ENCODE peak calls at places on chromosomes 3 and 15, in six cellular contexts. One of them, this sample, is unnamed.

GRCh38 chr3:184872200-184872599 is 60.2 kb downstream of the VPS8 start:
- DNase-seq in bronchial epithelial cell: no peak
- DNase-seq in AG10803: peak; percentile 12
- DNase-seq in body of pancreas: no peak
- DNase-seq in BJ: no peak
- DNase-seq in neural progenitor cell: no peak
- DNase-seq in this sample: no peak

GRCh38 chr3:41900265-41900664 is 61.6 kb downstream of the ULK4 start:
- DNase-seq in bronchial epithelial cell: peak; percentile 20
- DNase-seq in AG10803: peak; percentile 25
- DNase-seq in body of pancreas: no peak
- DNase-seq in BJ: no peak
- DNase-seq in neural progenitor cell: peak; percentile 16
- DNase-seq in this sample: no peak

GRCh38 chr3:69011331-69011730 is 2.2 kb downstream of the EOGT start:
- DNase-seq in bronchial epithelial cell: peak; percentile 21
- DNase-seq in AG10803: peak; percentile 38
- DNase-seq in body of pancreas: no peak
- DNase-seq in BJ: no peak
- DNase-seq in neural progenitor cell: no peak
- DNase-seq in this sample: no peak

GRCh38 chr3:114809668-114810413 is 337.2 kb downstream of the ZBTB20 start:
- DNase-seq in bronchial epithelial cell: no peak
- DNase-seq in AG10803: no peak
- DNase-seq in body of pancreas: no peak
- DNase-seq in BJ: no peak
- DNase-seq in neural progenitor cell: no peak
- DNase-seq in this sample: no peak

GRCh38 chr15:41774873-41775417 is 661 bp downstream of the MAPKBP1 start:
- DNase-seq in bronchial epithelial cell: peak; percentile 25
- DNase-seq in AG10803: no peak
- DNase-seq in body of pancreas: no peak
- DNase-seq in BJ: no peak
- DNase-seq in neural progenitor cell: no peak
- DNase-seq in this sample: no peak

GRCh38 chr3:81789686-81790085 is 28.2 kb upstream of the GBE1 start:
- DNase-seq in bronchial epithelial cell: no peak
- DNase-seq in AG10803: no peak
- DNase-seq in body of pancreas: no peak
- DNase-seq in BJ: no peak
- DNase-seq in neural progenitor cell: no peak
- DNase-seq in this sample: no peak

GRCh38 chr3:112126501-112126900 is 6.5 kb downstream of the GCSAM start:
- DNase-seq in bronchial epithelial cell: no peak
- DNase-seq in AG10803: peak; percentile 25
- DNase-seq in body of pancreas: no peak
- DNase-seq in BJ: no peak
- DNase-seq in neural progenitor cell: peak; percentile 79
- DNase-seq in this sample: no peak

GRCh38 chr3:39208463-39209055 is 16.2 kb upstream of the XIRP1 start:
- DNase-seq in bronchial epithelial cell: peak; percentile 58
- DNase-seq in AG10803: peak; percentile 63
- DNase-seq in body of pancreas: peak; percentile 69
- DNase-seq in BJ: no peak
- DNase-seq in neural progenitor cell: peak; percentile 76
- DNase-seq in this sample: peak; percentile 24

GRCh38 chr3:157160652-157161480 is 919 bp upstream of the CCNL1 start:
- DNase-seq in bronchial epithelial cell: peak; percentile 93
- DNase-seq in AG10803: peak; percentile 96
- DNase-seq in body of pancreas: peak; percentile 83
- DNase-seq in BJ: peak; percentile 77
- DNase-seq in neural progenitor cell: peak; percentile 64
- DNase-seq in this sample: peak; percentile 84

GRCh38 chr15:89068325-89068784 is 19.9 kb upstream of the ABHD2 start:
- DNase-seq in bronchial epithelial cell: peak; percentile 89
- DNase-seq in AG10803: peak; percentile 97
- DNase-seq in body of pancreas: peak; percentile 20
- DNase-seq in BJ: peak; percentile 79
- DNase-seq in neural progenitor cell: no peak
- DNase-seq in this sample: peak; percentile 86

GRCh38 chr15:89071471-89071870 is 16.8 kb upstream of the ABHD2 start:
- DNase-seq in bronchial epithelial cell: peak; percentile 43
- DNase-seq in AG10803: no peak
- DNase-seq in body of pancreas: no peak
- DNase-seq in BJ: no peak
- DNase-seq in neural progenitor cell: no peak
- DNase-seq in this sample: no peak

GRCh38 chr15:89066280-89066679 is 22.0 kb upstream of the ABHD2 start:
- DNase-seq in bronchial epithelial cell: no peak
- DNase-seq in AG10803: no peak
- DNase-seq in body of pancreas: no peak
- DNase-seq in BJ: no peak
- DNase-seq in neural progenitor cell: no peak
- DNase-seq in this sample: no peak

GRCh38 chr15:89070197-89071124 is 17.8 kb upstream of the ABHD2 start:
- DNase-seq in bronchial epithelial cell: no peak
- DNase-seq in AG10803: no peak
- DNase-seq in body of pancreas: no peak
- DNase-seq in BJ: no peak
- DNase-seq in neural progenitor cell: no peak
- DNase-seq in this sample: no peak

GRCh38 chr15:89067751-89068150 is 20.5 kb upstream of the ABHD2 start:
- DNase-seq in bronchial epithelial cell: peak; percentile 54
- DNase-seq in AG10803: no peak
- DNase-seq in body of pancreas: no peak
- DNase-seq in BJ: no peak
- DNase-seq in neural progenitor cell: no peak
- DNase-seq in this sample: no peak
- H3K4me3 ChIP-seq in bronchial epithelial cell: no peak overlapping the region
- H3K4me3 ChIP-seq in AG10803: no peak overlapping the region
- H3K4me3 ChIP-seq in body of pancreas: no peak overlapping the region
- H3K4me3 ChIP-seq in BJ: no peak overlapping the region
- H3K4me3 ChIP-seq in neural progenitor cell: no peak overlapping the region
- H3K4me3 ChIP-seq in this sample: no peak overlapping the region

GRCh38 chr3:159486580-159486979 is 502.1 kb upstream of the IL12A start:
- DNase-seq in bronchial epithelial cell: peak; percentile 3
- DNase-seq in AG10803: no peak
- DNase-seq in body of pancreas: no peak
- DNase-seq in BJ: no peak
- DNase-seq in neural progenitor cell: peak; percentile 32
- DNase-seq in this sample: no peak
- TF ChIP-seq CTCF in bronchial epithelial cell: peak; percentile 17
- TF ChIP-seq CTCF in AG10803: peak; percentile 32
- TF ChIP-seq CTCF in body of pancreas: no peak
- TF ChIP-seq CTCF in BJ: peak; percentile 29
- TF ChIP-seq CTCF in neural progenitor cell: peak; percentile 60
- TF ChIP-seq CTCF in this sample: peak; percentile 29

GRCh38 chr15:89669941-89670340 is 9.2 kb downstream of the PLIN1 start:
- DNase-seq in bronchial epithelial cell: no peak
- DNase-seq in AG10803: no peak
- DNase-seq in body of pancreas: no peak
- DNase-seq in BJ: no peak
- DNase-seq in neural progenitor cell: no peak
- DNase-seq in this sample: no peak
- H3K4me3 ChIP-seq in bronchial epithelial cell: no peak overlapping the region
- H3K4me3 ChIP-seq in AG10803: no peak overlapping the region
- H3K4me3 ChIP-seq in body of pancreas: no peak overlapping the region
- H3K4me3 ChIP-seq in BJ: no peak overlapping the region
- H3K4me3 ChIP-seq in neural progenitor cell: no peak overlapping the region
- H3K4me3 ChIP-seq in this sample: no peak overlapping the region

GRCh38 chr3:180631317-180631716 is 29.4 kb downstream of the TTC14 start:
- DNase-seq in bronchial epithelial cell: peak; percentile 1
- DNase-seq in AG10803: no peak
- DNase-seq in body of pancreas: no peak
- DNase-seq in BJ: no peak
- DNase-seq in neural progenitor cell: no peak
- DNase-seq in this sample: no peak
- TF ChIP-seq CTCF in bronchial epithelial cell: peak; percentile 17
- TF ChIP-seq CTCF in AG10803: peak; percentile 29
- TF ChIP-seq CTCF in body of pancreas: peak; percentile 33
- TF ChIP-seq CTCF in BJ: peak; percentile 16
- TF ChIP-seq CTCF in neural progenitor cell: peak; percentile 33
- TF ChIP-seq CTCF in this sample: peak; percentile 13

GRCh38 chr3:55474213-55474632 is 12.9 kb downstream of the WNT5A start:
- DNase-seq in bronchial epithelial cell: no peak
- DNase-seq in AG10803: no peak
- DNase-seq in body of pancreas: no peak
- DNase-seq in BJ: no peak
- DNase-seq in neural progenitor cell: peak; percentile 74
- DNase-seq in this sample: no peak

GRCh38 chr3:55477306-55478010 is 9.6 kb downstream of the WNT5A start:
- DNase-seq in bronchial epithelial cell: no peak
- DNase-seq in AG10803: no peak
- DNase-seq in body of pancreas: no peak
- DNase-seq in BJ: no peak
- DNase-seq in neural progenitor cell: no peak
- DNase-seq in this sample: no peak

GRCh38 chr3:55481067-55481917 is 5.8 kb downstream of the WNT5A start:
- DNase-seq in bronchial epithelial cell: no peak
- DNase-seq in AG10803: peak; percentile 94
- DNase-seq in body of pancreas: peak; percentile 57
- DNase-seq in BJ: peak; percentile 71
- DNase-seq in neural progenitor cell: peak; percentile 63
- DNase-seq in this sample: peak; percentile 83

GRCh38 chr3:55473788-55474187 is 13.3 kb downstream of the WNT5A start:
- DNase-seq in bronchial epithelial cell: no peak
- DNase-seq in AG10803: no peak
- DNase-seq in body of pancreas: no peak
- DNase-seq in BJ: no peak
- DNase-seq in neural progenitor cell: no peak
- DNase-seq in this sample: no peak

DNA sequence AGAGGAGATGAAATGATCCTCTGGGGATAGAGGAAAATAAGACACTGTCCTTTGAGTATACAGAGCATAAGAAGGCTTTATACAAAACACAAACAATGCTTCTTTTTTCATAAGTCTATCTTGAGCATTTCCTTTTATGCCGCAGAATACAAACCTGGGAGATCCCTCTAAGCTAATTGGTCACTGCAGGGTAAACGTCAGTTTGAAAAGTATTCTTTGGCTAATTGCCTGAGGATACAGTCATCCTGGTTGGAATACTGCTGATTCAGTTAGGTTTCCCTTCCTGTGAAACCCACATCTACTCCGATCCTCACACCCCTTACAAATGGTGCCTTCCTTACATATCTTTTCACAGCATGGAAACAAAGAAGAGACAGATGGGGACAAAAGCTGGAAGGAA is 10.6 kb downstream of the WNT5A start:
- DNase-seq in bronchial epithelial cell: peak; percentile 80
- DNase-seq in AG10803: peak; percentile 75
- DNase-seq in body of pancreas: no peak
- DNase-seq in BJ: peak; percentile 66
- DNase-seq in neural progenitor cell: no peak
- DNase-seq in this sample: peak; percentile 73
- H3K4me3 ChIP-seq in bronchial epithelial cell: no peak overlapping the region
- H3K4me3 ChIP-seq in AG10803: peak overlapping the region; percentile 98
- H3K4me3 ChIP-seq in body of pancreas: no peak overlapping the region
- H3K4me3 ChIP-seq in BJ: peak overlapping the region; percentile 68
- H3K4me3 ChIP-seq in neural progenitor cell: no peak overlapping the region
- H3K4me3 ChIP-seq in this sample: peak overlapping the region; percentile 68

DNA sequence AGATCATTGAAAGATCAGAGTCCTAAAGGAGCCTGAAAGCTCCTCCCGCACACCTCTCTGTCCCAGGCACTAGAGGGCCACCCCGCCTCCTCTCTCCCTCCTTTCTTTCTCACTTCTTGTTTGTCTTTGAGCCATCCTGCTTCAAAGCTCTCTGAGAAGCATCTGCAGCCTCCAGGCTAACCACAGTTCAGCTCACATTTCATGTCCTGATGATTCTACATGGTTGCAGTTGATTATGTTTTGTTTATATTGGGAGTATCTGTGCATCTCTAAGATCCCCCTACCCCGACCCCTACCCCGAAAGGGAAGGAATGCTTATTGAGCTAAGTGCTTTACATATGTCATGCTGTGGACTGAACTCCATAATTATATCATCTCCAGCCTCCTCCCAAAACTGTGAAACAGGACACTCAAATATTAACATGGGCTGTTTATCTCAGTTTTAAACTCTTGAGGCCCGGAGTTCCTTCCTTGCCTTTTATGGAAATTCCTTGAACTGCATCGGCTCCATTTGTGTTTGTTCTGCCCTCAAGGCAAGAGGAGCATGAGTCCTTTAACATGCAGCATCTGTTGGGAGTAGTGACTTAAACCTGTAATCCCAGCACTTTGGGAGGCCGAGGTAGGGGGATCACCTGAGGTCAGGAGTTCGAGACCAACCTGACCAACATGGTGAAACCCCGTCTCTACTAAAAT is 30.9 kb downstream of the MGLL start:
- DNase-seq in bronchial epithelial cell: peak; percentile 57
- DNase-seq in AG10803: peak; percentile 58
- DNase-seq in body of pancreas: no peak
- DNase-seq in BJ: peak; percentile 59
- DNase-seq in neural progenitor cell: peak; percentile 52
- DNase-seq in this sample: no peak
- TF ChIP-seq CTCF in bronchial epithelial cell: peak; percentile 39
- TF ChIP-seq CTCF in AG10803: peak; percentile 30
- TF ChIP-seq CTCF in body of pancreas: no peak
- TF ChIP-seq CTCF in BJ: peak; percentile 33
- TF ChIP-seq CTCF in neural progenitor cell: peak; percentile 41
- TF ChIP-seq CTCF in this sample: peak; percentile 36